ENCODE peak calls at places on chromosome 2, in four cellular contexts. W is GM12878, J is K562, D is SK-N-SH. Y is an unnamed sample.

GRCh38 chr2:80030135-80030534 is 274.4 kb downstream of the LRRTM1 start:
- DNase-seq in W (no peak), J (no peak), D (no peak), Y (no peak)

GRCh38 chr2:61952291-61952690 is 46.8 kb downstream of the COMMD1 start:
- DNase-seq in W (no peak), J (no peak), D (no peak), Y (no peak)

GRCh38 chr2:30566675-30567074 is 119.6 kb downstream of the LCLAT1 start:
- DNase-seq in W (no peak), J (no peak), D (no peak), Y (no peak)

GRCh38 chr2:189772212-189772611 is 9.6 kb upstream of the OSGEPL1 start:
- DNase-seq in W (no peak), J (no peak), D (no peak), Y (no peak)

GRCh38 chr2:25402477-25402876 is 60.8 kb upstream of the DNMT3A start:
- DNase-seq in W (no peak), J (no peak), D (no peak), Y (no peak)

GRCh38 chr2:44719564-44719963 is 221.9 kb upstream of the SIX3 start:
- DNase-seq in W (no peak), J (no peak), D (no peak), Y (no peak)

GRCh38 chr2:188610827-188611226 is 319.2 kb downstream of the GULP1 start:
- DNase-seq in W (no peak), J (no peak), D (no peak), Y (no peak)

GRCh38 chr2:176405477-176405876 is 136.2 kb downstream of the MTX2 start:
- DNase-seq in W (peak; percentile 4), J (no peak), D (no peak), Y (no peak)

GRCh38 chr2:159111346-159111922 is 143.0 kb downstream of the TANC1 start:
- DNase-seq in W (no peak), J (no peak), D (no peak), Y (no peak)

GRCh38 chr2:8430628-8431027 is 251.2 kb upstream of the ID2 start:
- DNase-seq in W (no peak), J (peak; percentile 35), D (no peak), Y (no peak)

DNA sequence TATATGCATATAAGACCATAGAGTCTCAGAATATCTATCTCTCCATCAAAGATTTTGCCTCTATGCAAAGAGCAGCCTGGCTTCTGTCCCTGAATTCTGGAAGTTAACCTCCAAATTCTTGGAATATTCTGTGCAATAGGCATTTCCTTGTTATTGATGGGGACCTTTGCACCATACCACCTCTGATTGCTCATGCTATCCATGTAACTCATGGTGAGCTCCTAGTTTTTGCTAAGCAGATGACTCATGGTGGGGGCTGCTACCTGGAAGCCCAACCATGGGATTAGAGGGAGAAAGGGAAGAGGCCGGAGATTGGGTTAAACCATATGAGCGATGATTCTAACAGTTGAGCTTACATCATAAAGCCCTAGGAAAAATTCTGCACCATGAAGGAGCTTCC is 310.2 kb upstream of the FIGN start:
- DNase-seq in W (no peak), J (no peak), D (no peak), Y (no peak)
- TF ChIP-seq USF1 in W (no peak), J (no peak), D (no peak), Y (no peak)

GRCh38 chr2:11679491-11680130 is 9.6 kb upstream of the NTSR2 start:
- DNase-seq in W (no peak), J (no peak), D (no peak), Y (no peak)

GRCh38 chr2:11679016-11679415 is 9.0 kb upstream of the NTSR2 start:
- DNase-seq in W (no peak), J (no peak), D (no peak), Y (no peak)

GRCh38 chr2:11677146-11678055 is 7.4 kb upstream of the NTSR2 start:
- DNase-seq in W (no peak), J (no peak), D (no peak), Y (peak; percentile 59)

GRCh38 chr2:11676640-11677039 is 6.6 kb upstream of the NTSR2 start:
- DNase-seq in W (no peak), J (no peak), D (no peak), Y (no peak)

GRCh38 chr2:11678306-11678960 is 8.4 kb upstream of the NTSR2 start:
- DNase-seq in W (no peak), J (no peak), D (no peak), Y (no peak)
- TF ChIP-seq USF1 in W (no peak), J (no peak), D (no peak), Y (no peak)

DNA sequence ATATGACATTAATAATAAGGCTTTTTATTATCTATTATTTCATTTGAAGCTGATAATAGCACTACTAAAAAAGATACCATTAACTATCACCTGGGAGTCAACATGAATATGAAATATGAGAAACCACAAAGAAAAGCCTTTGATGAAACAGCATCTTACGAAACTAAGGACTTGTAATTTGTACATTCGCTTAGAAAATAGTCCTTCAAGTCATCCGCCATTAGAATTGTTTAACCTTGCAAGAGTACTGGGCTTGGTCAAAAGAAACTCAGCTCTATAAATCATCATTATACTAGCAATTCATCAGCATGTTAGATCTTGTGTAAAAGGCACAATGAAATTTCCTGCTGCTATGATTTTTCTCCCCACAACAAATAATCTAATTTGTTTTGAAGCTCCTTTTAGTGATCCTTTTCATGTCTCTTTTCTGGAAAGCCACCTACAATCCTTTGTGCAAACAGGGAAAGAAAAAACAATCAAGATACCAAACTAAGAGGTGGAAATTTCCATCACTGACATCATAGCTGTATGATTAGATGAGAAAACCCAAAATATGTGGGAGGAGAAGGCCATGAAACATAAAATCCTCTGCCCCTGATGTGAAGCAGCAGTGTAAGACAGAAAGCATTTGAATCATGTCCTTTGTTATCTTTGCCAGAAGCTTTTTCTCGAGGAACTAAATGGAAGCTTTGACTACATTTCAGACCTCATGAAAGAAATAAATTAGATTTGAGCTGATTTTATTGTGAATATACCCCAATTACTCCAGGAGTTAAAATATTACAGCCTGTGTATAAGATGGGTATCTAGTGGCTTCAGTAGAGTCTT is 31.2 kb downstream of the SCN9A start:
- DNase-seq in W (no peak), J (no peak), D (peak; percentile 38), Y (no peak)
- TF ChIP-seq USF1 in W (no peak), J (no peak), D (no peak), Y (no peak)

GRCh38 chr2:98907966-98908905 is 27.8 kb downstream of the CRACDL start:
- DNase-seq in W (no peak), J (no peak), D (peak; percentile 39), Y (no peak)

GRCh38 chr2:98908909-98909308 is 27.1 kb downstream of the CRACDL start:
- DNase-seq in W (no peak), J (no peak), D (no peak), Y (no peak)

GRCh38 chr2:98909381-98910211 is 26.4 kb downstream of the CRACDL start:
- DNase-seq in W (no peak), J (no peak), D (peak; percentile 75), Y (peak; percentile 77)

GRCh38 chr2:98910349-98911125 is 25.5 kb downstream of the CRACDL start:
- DNase-seq in W (no peak), J (no peak), D (no peak), Y (no peak)

GRCh38 chr2:98907385-98907784 is 28.6 kb downstream of the CRACDL start:
- DNase-seq in W (no peak), J (no peak), D (no peak), Y (no peak)
- TF ChIP-seq USF1 in W (no peak), J (no peak), D (no peak), Y (no peak)